ENCODE peak calls at places on chromosome 7, in eight cellular contexts. One of them, this sample, is unnamed.

GRCh38 chr7:142711722-142712616 is 37.3 kb upstream of the PRSS1 start:
- DNase-seq in SK-N-SH: peak; percentile 36
- DNase-seq in GM23338: peak; percentile 58
- DNase-seq in GM23248: peak; percentile 48
- DNase-seq in hepatocyte: peak; percentile 50
- DNase-seq in HCT116: peak; percentile 29
- DNase-seq in PC-3: peak; percentile 66
- DNase-seq in OCI-LY7: peak; percentile 74
- DNase-seq in this sample: no peak

GRCh38 chr7:55365103-55365679 is at the start of gene LANCL2:
- DNase-seq in hepatocyte: no peak
- DNase-seq in GM23338: peak; percentile 72
- DNase-seq in HCT116: no peak
- DNase-seq in GM23248: peak; percentile 60
- DNase-seq in OCI-LY7: no peak
- DNase-seq in PC-3: peak; percentile 40
- DNase-seq in SK-N-SH: peak; percentile 83
- DNase-seq in this sample: no peak

GRCh38 chr7:29987083-29987482 is 2.5 kb downstream of the SCRN1 start:
- DNase-seq in GM23338: no peak
- DNase-seq in OCI-LY7: peak; percentile 23
- DNase-seq in hepatocyte: peak; percentile 19
- DNase-seq in GM23248: peak; percentile 55
- DNase-seq in HCT116: no peak
- DNase-seq in PC-3: peak; percentile 71
- DNase-seq in SK-N-SH: no peak
- DNase-seq in this sample: peak; percentile 84

GRCh38 chr7:139299296-139299695 is 41.8 kb upstream of the FMC1 start:
- DNase-seq in PC-3: no peak
- DNase-seq in SK-N-SH: no peak
- DNase-seq in GM23248: no peak
- DNase-seq in GM23338: no peak
- DNase-seq in HCT116: no peak
- DNase-seq in OCI-LY7: no peak
- DNase-seq in hepatocyte: no peak
- DNase-seq in this sample: no peak

GRCh38 chr7:79051915-79052314 is 401.6 kb downstream of the MAGI2 start:
- DNase-seq in PC-3: no peak
- DNase-seq in SK-N-SH: no peak
- DNase-seq in GM23338: no peak
- DNase-seq in hepatocyte: no peak
- DNase-seq in OCI-LY7: no peak
- DNase-seq in GM23248: no peak
- DNase-seq in HCT116: no peak
- DNase-seq in this sample: no peak

GRCh38 chr7:16905300-16906044 is 23.7 kb upstream of the AGR3 start:
- DNase-seq in HCT116: no peak
- DNase-seq in GM23338: peak; percentile 52
- DNase-seq in GM23248: peak; percentile 4
- DNase-seq in SK-N-SH: no peak
- DNase-seq in hepatocyte: peak; percentile 58
- DNase-seq in PC-3: peak; percentile 68
- DNase-seq in OCI-LY7: no peak
- DNase-seq in this sample: peak; percentile 71

GRCh38 chr7:37083311-37084096 is 359.2 kb upstream of the AOAH start:
- DNase-seq in HCT116: no peak
- DNase-seq in GM23248: peak; percentile 37
- DNase-seq in SK-N-SH: no peak
- DNase-seq in PC-3: no peak
- DNase-seq in hepatocyte: no peak
- DNase-seq in OCI-LY7: no peak
- DNase-seq in GM23338: no peak
- DNase-seq in this sample: no peak

GRCh38 chr7:46680147-46680546 is 759.1 kb upstream of the IGFBP3 start:
- DNase-seq in SK-N-SH: no peak
- DNase-seq in HCT116: no peak
- DNase-seq in GM23248: no peak
- DNase-seq in PC-3: no peak
- DNase-seq in hepatocyte: no peak
- DNase-seq in GM23338: no peak
- DNase-seq in OCI-LY7: no peak
- DNase-seq in this sample: no peak

GRCh38 chr7:21898265-21898930 is 47.3 kb downstream of the CDCA7L start:
- DNase-seq in GM23248: no peak
- DNase-seq in OCI-LY7: peak; percentile 66
- DNase-seq in SK-N-SH: no peak
- DNase-seq in PC-3: no peak
- DNase-seq in hepatocyte: no peak
- DNase-seq in HCT116: no peak
- DNase-seq in GM23338: no peak
- DNase-seq in this sample: no peak

GRCh38 chr7:158350166-158350900 is 237.3 kb downstream of the PTPRN2 start:
- DNase-seq in OCI-LY7: no peak
- DNase-seq in PC-3: no peak
- DNase-seq in hepatocyte: no peak
- DNase-seq in SK-N-SH: no peak
- DNase-seq in GM23248: no peak
- DNase-seq in GM23338: no peak
- DNase-seq in HCT116: no peak
- DNase-seq in this sample: no peak

GRCh38 chr7:2063562-2064360 is 169.0 kb downstream of the MAD1L1 start:
- DNase-seq in SK-N-SH: peak; percentile 75
- DNase-seq in GM23338: peak; percentile 52
- DNase-seq in PC-3: peak; percentile 45
- DNase-seq in hepatocyte: peak; percentile 24
- DNase-seq in OCI-LY7: no peak
- DNase-seq in GM23248: peak; percentile 58
- DNase-seq in HCT116: no peak
- DNase-seq in this sample: peak; percentile 56

GRCh38 chr7:3285652-3286051 is 15.4 kb upstream of the SDK1 start:
- DNase-seq in hepatocyte: no peak
- DNase-seq in GM23248: no peak
- DNase-seq in GM23338: no peak
- DNase-seq in SK-N-SH: no peak
- DNase-seq in HCT116: no peak
- DNase-seq in OCI-LY7: no peak
- DNase-seq in PC-3: no peak
- DNase-seq in this sample: no peak

GRCh38 chr7:5598261-5598761 is 174.7 kb upstream of the TNRC18 start:
- DNase-seq in OCI-LY7: no peak
- DNase-seq in PC-3: no peak
- DNase-seq in GM23338: peak; percentile 50
- DNase-seq in SK-N-SH: no peak
- DNase-seq in GM23248: peak; percentile 55
- DNase-seq in HCT116: no peak
- DNase-seq in hepatocyte: no peak
- DNase-seq in this sample: no peak

GRCh38 chr7:98387544-98388226 is 13.2 kb downstream of the BAIAP2L1 start:
- DNase-seq in SK-N-SH: no peak
- DNase-seq in PC-3: no peak
- DNase-seq in GM23248: no peak
- DNase-seq in OCI-LY7: no peak
- DNase-seq in hepatocyte: no peak
- DNase-seq in HCT116: no peak
- DNase-seq in GM23338: no peak
- DNase-seq in this sample: no peak

GRCh38 chr7:51007708-51008505 is 225.2 kb upstream of the GRB10 start:
- DNase-seq in SK-N-SH: no peak
- DNase-seq in OCI-LY7: no peak
- DNase-seq in HCT116: no peak
- DNase-seq in GM23338: no peak
- DNase-seq in GM23248: no peak
- DNase-seq in hepatocyte: no peak
- DNase-seq in PC-3: no peak
- DNase-seq in this sample: no peak

GRCh38 chr7:4072161-4072925 is 609.8 kb upstream of the FOXK1 start:
- DNase-seq in hepatocyte: no peak
- DNase-seq in PC-3: no peak
- DNase-seq in GM23248: no peak
- DNase-seq in SK-N-SH: no peak
- DNase-seq in OCI-LY7: no peak
- DNase-seq in HCT116: no peak
- DNase-seq in GM23338: no peak
- DNase-seq in this sample: no peak

GRCh38 chr7:142992427-142992826 is 30.3 kb upstream of the KEL start:
- DNase-seq in SK-N-SH: no peak
- DNase-seq in HCT116: no peak
- DNase-seq in GM23248: no peak
- DNase-seq in hepatocyte: no peak
- DNase-seq in OCI-LY7: no peak
- DNase-seq in GM23338: no peak
- DNase-seq in PC-3: no peak
- DNase-seq in this sample: no peak

GRCh38 chr7:20114463-20114862 is 102.7 kb downstream of the MACC1 start:
- DNase-seq in GM23338: peak; percentile 43
- DNase-seq in hepatocyte: peak; percentile 8
- DNase-seq in GM23248: peak; percentile 47
- DNase-seq in HCT116: no peak
- DNase-seq in SK-N-SH: no peak
- DNase-seq in OCI-LY7: peak; percentile 74
- DNase-seq in PC-3: no peak
- DNase-seq in this sample: no peak

DNA sequence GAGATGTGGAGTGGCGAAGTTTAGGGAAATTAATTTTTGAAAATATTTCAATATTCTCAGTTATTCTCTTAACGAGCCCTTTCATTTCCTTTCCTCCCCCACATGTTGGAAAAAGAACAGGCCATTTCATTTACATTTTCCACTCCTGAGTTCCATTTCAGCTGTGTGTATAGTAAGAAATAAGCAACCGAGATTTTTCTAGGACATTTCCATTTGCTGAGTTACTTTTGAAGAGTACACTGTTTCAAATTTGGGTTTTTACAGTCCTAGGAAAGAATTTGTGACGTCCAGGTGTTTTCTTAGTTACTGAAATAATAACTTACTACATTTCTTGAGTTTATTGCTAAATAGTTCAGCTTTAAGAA is 1.2 kb downstream of the SEPTIN7 start:
- DNase-seq in OCI-LY7: no peak
- DNase-seq in PC-3: no peak
- DNase-seq in GM23248: no peak
- DNase-seq in HCT116: no peak
- DNase-seq in GM23338: no peak
- DNase-seq in SK-N-SH: no peak
- DNase-seq in hepatocyte: no peak
- DNase-seq in this sample: no peak
- H2AFZ ChIP-seq in OCI-LY7: no peak overlapping the region
- H2AFZ ChIP-seq in PC-3: peak overlapping the region; percentile 86
- H2AFZ ChIP-seq in GM23248: peak overlapping the region; percentile 73
- H2AFZ ChIP-seq in HCT116: no peak overlapping the region
- H2AFZ ChIP-seq in GM23338: no peak overlapping the region
- H2AFZ ChIP-seq in SK-N-SH: peak overlapping the region; percentile 60
- H2AFZ ChIP-seq in hepatocyte: peak overlapping the region; percentile 62
- H2AFZ ChIP-seq in this sample: peak overlapping the region; percentile 93

GRCh38 chr7:107049971-107050532 is 5.5 kb downstream of the PRKAR2B start:
- DNase-seq in GM23338: no peak
- DNase-seq in OCI-LY7: peak; percentile 54
- DNase-seq in GM23248: no peak
- DNase-seq in hepatocyte: no peak
- DNase-seq in HCT116: no peak
- DNase-seq in PC-3: no peak
- DNase-seq in SK-N-SH: no peak
- DNase-seq in this sample: no peak

GRCh38 chr7:107048783-107049418 is 4.4 kb downstream of the PRKAR2B start:
- DNase-seq in SK-N-SH: no peak
- DNase-seq in GM23338: no peak
- DNase-seq in PC-3: no peak
- DNase-seq in GM23248: no peak
- DNase-seq in HCT116: no peak
- DNase-seq in hepatocyte: no peak
- DNase-seq in OCI-LY7: no peak
- DNase-seq in this sample: no peak

GRCh38 chr7:107047902-107048782 is 3.6 kb downstream of the PRKAR2B start:
- DNase-seq in PC-3: peak; percentile 22
- DNase-seq in GM23338: peak; percentile 74
- DNase-seq in GM23248: no peak
- DNase-seq in SK-N-SH: peak; percentile 25
- DNase-seq in hepatocyte: no peak
- DNase-seq in OCI-LY7: peak; percentile 58
- DNase-seq in HCT116: no peak
- DNase-seq in this sample: no peak

GRCh38 chr7:107049480-107049879 is 5.0 kb downstream of the PRKAR2B start:
- DNase-seq in OCI-LY7: no peak
- DNase-seq in GM23248: no peak
- DNase-seq in SK-N-SH: no peak
- DNase-seq in HCT116: no peak
- DNase-seq in PC-3: no peak
- DNase-seq in GM23338: no peak
- DNase-seq in hepatocyte: no peak
- DNase-seq in this sample: no peak

GRCh38 chr7:107051376-107051775 is 6.9 kb downstream of the PRKAR2B start:
- DNase-seq in GM23338: no peak
- DNase-seq in OCI-LY7: no peak
- DNase-seq in PC-3: peak; percentile 72
- DNase-seq in SK-N-SH: no peak
- DNase-seq in HCT116: no peak
- DNase-seq in GM23248: peak; percentile 42
- DNase-seq in hepatocyte: no peak
- DNase-seq in this sample: peak; percentile 90
- H3K9me2 ChIP-seq in GM23338: no peaks in the 10 kb centered on the region
- H3K9me2 ChIP-seq in OCI-LY7: no peaks in the 10 kb centered on the region
- H3K9me2 ChIP-seq in PC-3: no peaks in the 10 kb centered on the region
- H3K9me2 ChIP-seq in SK-N-SH: no peaks in the 10 kb centered on the region
- H3K9me2 ChIP-seq in HCT116: no peaks in the 10 kb centered on the region
- H3K9me2 ChIP-seq in GM23248: no peaks in the 10 kb centered on the region
- H3K9me2 ChIP-seq in hepatocyte: no peaks in the 10 kb centered on the region
- H3K9me2 ChIP-seq in this sample: no peaks in the 10 kb centered on the region

DNA sequence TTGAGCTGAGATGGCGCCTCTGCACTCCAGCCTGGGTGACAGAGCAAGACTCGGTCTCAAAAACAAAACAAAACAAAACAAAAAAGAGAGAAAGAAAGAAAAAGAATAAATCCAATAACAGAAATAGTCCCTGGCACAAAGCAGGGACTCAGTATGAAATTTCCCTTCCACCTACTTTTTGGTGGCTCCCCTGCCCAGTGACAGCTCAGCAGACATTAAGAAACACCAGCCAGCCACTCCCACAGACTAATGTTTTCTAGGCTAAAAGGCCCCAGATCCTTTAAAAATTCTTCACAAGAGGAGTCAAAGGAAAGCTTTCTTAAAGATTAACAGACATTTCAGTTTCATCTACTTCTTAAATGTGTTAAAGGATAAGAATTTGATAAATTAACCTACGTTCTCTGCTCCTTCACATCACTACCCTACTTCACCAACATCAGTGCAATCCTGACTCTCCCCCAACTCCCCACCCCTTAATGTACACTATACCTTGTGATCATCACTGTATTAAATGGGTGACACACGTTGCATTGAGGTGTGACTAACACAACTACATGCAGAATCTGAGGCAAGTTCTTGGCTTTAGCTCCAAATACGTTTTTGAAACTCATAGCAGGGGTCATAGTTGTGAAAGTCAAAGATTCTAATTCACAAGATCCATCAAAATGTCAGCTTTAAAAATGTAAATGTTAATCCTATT is 114.5 kb upstream of the CAV2 start:
- DNase-seq in HCT116: no peak
- DNase-seq in GM23338: no peak
- DNase-seq in GM23248: peak; percentile 53
- DNase-seq in SK-N-SH: no peak
- DNase-seq in PC-3: peak; percentile 81
- DNase-seq in OCI-LY7: no peak
- DNase-seq in hepatocyte: no peak
- DNase-seq in this sample: peak; percentile 67
- H2AFZ ChIP-seq in HCT116: no peak overlapping the region
- H2AFZ ChIP-seq in GM23338: peak overlapping the region; percentile 39
- H2AFZ ChIP-seq in GM23248: peak overlapping the region; percentile 79
- H2AFZ ChIP-seq in SK-N-SH: peak overlapping the region; percentile 23
- H2AFZ ChIP-seq in PC-3: peak overlapping the region; percentile 45
- H2AFZ ChIP-seq in OCI-LY7: no peak overlapping the region
- H2AFZ ChIP-seq in hepatocyte: no peak overlapping the region
- H2AFZ ChIP-seq in this sample: peak overlapping the region; percentile 6

GRCh38 chr7:121777672-121778071 is 95.3 kb upstream of the PTPRZ1 start:
- DNase-seq in hepatocyte: no peak
- DNase-seq in HCT116: no peak
- DNase-seq in GM23248: no peak
- DNase-seq in OCI-LY7: no peak
- DNase-seq in SK-N-SH: no peak
- DNase-seq in GM23338: peak; percentile 50
- DNase-seq in PC-3: no peak
- DNase-seq in this sample: no peak
- H3K9me2 ChIP-seq in hepatocyte: no peaks in the 10 kb centered on the region
- H3K9me2 ChIP-seq in HCT116: no peaks in the 10 kb centered on the region
- H3K9me2 ChIP-seq in GM23248: no peaks in the 10 kb centered on the region
- H3K9me2 ChIP-seq in OCI-LY7: no peaks in the 10 kb centered on the region
- H3K9me2 ChIP-seq in SK-N-SH: no peaks in the 10 kb centered on the region
- H3K9me2 ChIP-seq in GM23338: peaks cover 4% of the 10 kb centered on the region
- H3K9me2 ChIP-seq in PC-3: no peaks in the 10 kb centered on the region
- H3K9me2 ChIP-seq in this sample: no peaks in the 10 kb centered on the region

This sample was measured in PC-9.